ENCODE peak calls at places on chromosomes 7 and 10, in six cellular contexts. S is transverse colon, E is K562, I is A549, H is ovary, L is H1. D is an unnamed sample. For H3K4me1, the result is how much of the 10 kb centered on the place peaks cover.

GRCh38 chr10:127976286-127976685 is 69.4 kb downstream of the PTPRE start:
- DNase-seq in S (no peak), E (no peak), I (no peak), H (no peak), L (no peak), D (no peak)

GRCh38 chr7:14698239-14698638 is 204.3 kb downstream of the DGKB start:
- DNase-seq in S (no peak), E (no peak), I (no peak), H (no peak), L (no peak), D (no peak)

GRCh38 chr7:44534501-44534900 is 6.6 kb downstream of the NPC1L1 start:
- DNase-seq in S (peak), E (peak), I (peak), H (no peak), L (peak), D (no peak)

GRCh38 chr10:73954737-73955136 is 43.2 kb upstream of the VCL start:
- DNase-seq in S (no peak), E (no peak), I (no peak), H (no peak), L (no peak), D (no peak)

GRCh38 chr7:140225562-140226249 is 48.9 kb upstream of the KDM7A start:
- DNase-seq in S (no peak), E (no peak), I (no peak), H (no peak), L (no peak), D (no peak)

GRCh38 chr10:126041804-126042231 is 145.5 kb downstream of the FANK1 start:
- DNase-seq in S (peak), E (no peak), I (peak), H (no peak), L (no peak), D (peak)

GRCh38 chr10:31118561-31118960 is 86.9 kb upstream of the ZNF438 start:
- DNase-seq in S (no peak), E (no peak), I (no peak), H (no peak), L (no peak), D (no peak)

GRCh38 chr7:142441074-142441403 is 183.2 kb upstream of the PRSS58 start:
- DNase-seq in S (no peak), E (no peak), I (no peak), H (no peak), L (no peak), D (peak)

GRCh38 chr7:40298421-40298820 is 163.6 kb downstream of the SUGCT start:
- DNase-seq in S (no peak), E (no peak), I (no peak), H (no peak), L (no peak), D (no peak)

GRCh38 chr10:131242007-131242406 is 69.5 kb downstream of the TCERG1L start:
- DNase-seq in S (no peak), E (peak), I (peak), H (no peak), L (peak), D (no peak)

GRCh38 chr7:129213828-129214227 is 11.0 kb upstream of the AHCYL2 start:
- DNase-seq in S (no peak), E (peak), I (peak), H (no peak), L (peak), D (no peak)

GRCh38 chr10:94430705-94431104 is 28.4 kb downstream of the TBC1D12 start:
- DNase-seq in S (no peak), E (no peak), I (no peak), H (no peak), L (no peak), D (no peak)

GRCh38 chr10:62911210-62911963 is 95.2 kb upstream of the EGR2 start:
- DNase-seq in S (no peak), E (no peak), I (no peak), H (no peak), L (no peak), D (no peak)

GRCh38 chr7:128112781-128113221 is 81.6 kb upstream of the LRRC4 start:
- DNase-seq in S (peak), E (no peak), I (no peak), H (no peak), L (no peak), D (no peak)

GRCh38 chr10:69842020-69842419 is 40.3 kb downstream of the COL13A1 start:
- DNase-seq in S (no peak), E (no peak), I (no peak), H (no peak), L (no peak), D (no peak)

GRCh38 chr7:46218461-46219202 is 297.6 kb upstream of the IGFBP3 start:
- DNase-seq in S (no peak), E (no peak), I (no peak), H (no peak), L (no peak), D (no peak)

GRCh38 chr10:131021967-131022366 is 289.6 kb downstream of the TCERG1L start:
- DNase-seq in S (no peak), E (no peak), I (no peak), H (no peak), L (no peak), D (no peak)

GRCh38 chr7:157703131-157703530 is 366.3 kb downstream of the DNAJB6 start:
- DNase-seq in S (peak), E (no peak), I (no peak), H (no peak), L (no peak), D (peak)

GRCh38 chr7:33745934-33746333 is 159.4 kb upstream of the BMPER start:
- DNase-seq in S (no peak), E (no peak), I (no peak), H (no peak), L (no peak), D (no peak)

GRCh38 chr10:61832866-61833481 is 68.5 kb upstream of the ARID5B start:
- DNase-seq in S (no peak), E (no peak), I (no peak), H (no peak), L (no peak), D (no peak)

GRCh38 chr7:28507538-28508282 is 95.4 kb downstream of the CREB5 start:
- DNase-seq in S (no peak), E (no peak), I (no peak), H (no peak), L (no peak), D (no peak)

GRCh38 chr7:6558837-6559236 is 7.6 kb upstream of the GRID2IP start:
- DNase-seq in S (peak), E (peak), I (peak), H (no peak), L (no peak), D (no peak)

GRCh38 chr10:113027574-113028392 is 77.7 kb downstream of the TCF7L2 start:
- DNase-seq in S (no peak), E (no peak), I (no peak), H (no peak), L (no peak), D (no peak)

GRCh38 chr10:114172241-114172640 is 1.8 kb downstream of the CCDC186 start:
- DNase-seq in S (no peak), E (no peak), I (no peak), H (no peak), L (no peak), D (no peak)

DNA sequence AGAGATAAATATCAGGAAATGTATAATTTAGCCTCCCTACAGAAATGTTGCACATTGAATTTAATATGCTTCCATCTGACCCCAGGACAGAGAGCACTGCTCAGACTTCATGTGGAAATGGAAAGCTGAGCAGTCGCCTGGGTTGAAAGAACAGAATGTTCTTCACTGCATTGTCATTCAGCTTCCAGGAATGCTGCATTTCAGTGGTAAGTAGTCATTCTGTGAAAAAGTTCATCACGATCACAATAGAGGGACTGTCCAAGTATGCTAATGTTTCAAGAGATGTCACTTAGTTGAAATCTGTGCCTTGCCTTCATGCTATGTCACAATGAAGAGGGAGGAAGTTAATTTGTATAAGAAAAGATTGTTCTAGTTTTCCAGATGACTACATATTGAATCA is 147.3 kb downstream of the NRCAM start:
- DNase-seq in S (no peak), E (no peak), I (no peak), H (no peak), L (no peak), D (no peak)
- TF ChIP-seq EP300 in S (no peak), E (no peak), I (no peak), H (no peak), L (no peak), D (peak)

GRCh38 chr10:101687088-101687487 is 7.9 kb downstream of the FBXW4 start:
- DNase-seq in S (no peak), E (no peak), I (no peak), H (no peak), L (no peak), D (no peak)
- H3K4me1 ChIP-seq in S (under half), E (under half), I (under half), H (under half), L (under half), D (under half)

DNA sequence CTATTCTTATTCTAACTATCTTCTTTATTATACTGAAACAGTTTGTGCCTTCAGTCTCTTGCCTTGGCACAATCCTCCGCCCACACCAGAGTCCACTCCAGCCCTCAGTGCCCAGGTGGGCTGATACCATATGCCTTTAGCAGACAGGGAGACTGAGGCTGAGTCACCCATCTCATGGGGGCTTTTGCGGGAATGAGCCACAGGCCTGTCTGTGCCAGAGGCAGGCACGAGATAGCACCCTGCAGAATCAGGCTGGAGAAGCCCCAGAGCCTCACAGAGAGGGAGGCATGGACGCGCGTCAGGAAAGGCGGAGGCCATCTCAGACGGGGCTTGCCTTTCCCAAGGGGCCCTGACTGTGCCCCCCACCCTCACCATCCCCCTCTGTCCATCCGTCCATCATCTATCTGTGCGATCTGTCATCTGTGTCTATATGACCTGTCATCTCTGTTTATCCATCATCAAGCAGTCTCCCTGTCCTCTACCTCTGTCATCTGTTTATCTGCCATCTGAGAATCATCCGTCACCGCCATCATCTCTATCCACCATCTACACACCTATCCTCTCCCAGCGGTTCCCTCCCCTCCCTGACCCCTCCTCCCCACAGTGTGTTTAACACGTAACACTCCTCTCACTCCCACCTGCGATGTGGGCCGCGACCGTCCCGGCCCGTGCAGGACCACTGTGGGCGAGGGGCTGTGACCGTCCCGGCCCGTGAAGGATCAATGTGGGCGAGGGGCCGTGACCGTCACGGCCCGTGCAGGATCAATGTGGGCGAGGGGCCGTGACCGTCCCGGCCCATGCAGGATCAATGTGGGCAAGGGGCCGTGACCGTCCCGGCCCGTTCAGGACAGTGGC is 7.3 kb upstream of the ADAP1 start:
- DNase-seq in S (peak), E (no peak), I (no peak), H (no peak), L (no peak), D (no peak)
- H3K27ac ChIP-seq in S (no peak), E (no peak), I (no peak), H (no peak), L (no peak), D (no peak)

GRCh38 chr7:112596260-112596659 is 115.5 kb downstream of the LSMEM1 start:
- DNase-seq in S (no peak), E (no peak), I (no peak), H (no peak), L (no peak), D (no peak)
- TF ChIP-seq EP300 in S (peak), E (no peak), I (no peak), H (no peak), L (no peak), D (no peak)

D was measured in upper lobe of left lung.